ENCODE peak calls at places on chromosomes 4 and X, in ten cellular contexts. Z is cardiac muscle cell, R is astrocyte, Y is stomach, L is mesenchymal stem cell, D is upper lobe of right lung, U is neuronal stem cell, V is aorta, C is Peyer's patch, H is colonic mucosa. O is an unnamed sample. For H3K4me1, the result is how much of the 10 kb centered on the place peaks cover.

GRCh38 chrX:69538321-69538876 is 34.3 kb downstream of the NALF2 start:
- DNase-seq in Z (peak), R (no peak), Y (peak), L (peak), D (peak), U (peak), V (peak), C (peak), H (peak), O (peak)

GRCh38 chr4:44150091-44150576 is 298.5 kb downstream of the KCTD8 start:
- DNase-seq in Z (peak), R (peak), Y (no peak), L (peak), D (no peak), U (no peak), V (no peak), C (no peak), H (no peak), O (no peak)

GRCh38 chr4:153427363-153428071 is 38.6 kb upstream of the TMEM131L start:
- DNase-seq in Z (peak), R (peak), Y (no peak), L (no peak), D (no peak), U (no peak), V (no peak), C (no peak), H (no peak), O (no peak)

GRCh38 chr4:1199556-1200331 is 27.4 kb upstream of the SPON2 start:
- DNase-seq in Z (no peak), R (no peak), Y (peak), L (no peak), D (peak), U (no peak), V (peak), C (peak), H (peak), O (no peak)

GRCh38 chr4:37389967-37390580 is 145.5 kb downstream of the NWD2 start:
- DNase-seq in Z (peak), R (peak), Y (no peak), L (peak), D (no peak), U (peak), V (no peak), C (no peak), H (peak), O (peak)

GRCh38 chrX:44245730-44246129 is 97.7 kb downstream of the EFHC2 start:
- DNase-seq in Z (no peak), R (no peak), Y (no peak), L (no peak), D (no peak), U (no peak), V (no peak), C (no peak), H (no peak), O (no peak)

GRCh38 chr4:41363384-41363981 is 106.8 kb downstream of the UCHL1 start:
- DNase-seq in Z (peak), R (peak), Y (no peak), L (peak), D (no peak), U (no peak), V (peak), C (no peak), H (no peak), O (no peak)

GRCh38 chr4:132001542-132001941 is 1147.6 kb upstream of the PCDH10 start:
- DNase-seq in Z (peak), R (peak), Y (no peak), L (peak), D (no peak), U (no peak), V (no peak), C (no peak), H (no peak), O (no peak)

GRCh38 chrX:15820106-15821073 is 30.1 kb downstream of the ZRSR2 start:
- DNase-seq in Z (no peak), R (peak), Y (no peak), L (peak), D (no peak), U (no peak), V (no peak), C (no peak), H (no peak), O (no peak)

GRCh38 chr4:184899261-184900134 is 73.7 kb upstream of the ACSL1 start:
- DNase-seq in Z (peak), R (no peak), Y (peak), L (no peak), D (peak), U (no peak), V (no peak), C (no peak), H (peak), O (peak)

GRCh38 chr4:24063771-24064170 is 173.9 kb upstream of the PPARGC1A start:
- DNase-seq in Z (no peak), R (no peak), Y (no peak), L (no peak), D (no peak), U (no peak), V (no peak), C (no peak), H (no peak), O (no peak)

GRCh38 chr4:54100607-54101189 is 735 bp downstream of the GSX2 start:
- DNase-seq in Z (no peak), R (no peak), Y (no peak), L (no peak), D (no peak), U (no peak), V (peak), C (no peak), H (no peak), O (peak)

GRCh38 chr4:945274-946102 is 13.2 kb downstream of the TMEM175 start:
- DNase-seq in Z (no peak), R (no peak), Y (no peak), L (peak), D (peak), U (peak), V (no peak), C (no peak), H (no peak), O (no peak)

GRCh38 chr4:125397226-125397625 is 82.5 kb downstream of the FAT4 start:
- DNase-seq in Z (no peak), R (no peak), Y (no peak), L (no peak), D (no peak), U (no peak), V (no peak), C (no peak), H (no peak), O (no peak)

GRCh38 chr4:182257503-182257902 is 14.3 kb downstream of the TENM3 start:
- DNase-seq in Z (no peak), R (no peak), Y (no peak), L (no peak), D (no peak), U (no peak), V (no peak), C (no peak), H (no peak), O (no peak)

GRCh38 chr4:15488658-15489470 is 19.2 kb downstream of the CC2D2A start:
- DNase-seq in Z (peak), R (peak), Y (no peak), L (peak), D (no peak), U (no peak), V (no peak), C (no peak), H (no peak), O (no peak)

GRCh38 chr4:182015893-182016292 is 227.3 kb upstream of the TENM3 start:
- DNase-seq in Z (no peak), R (peak), Y (no peak), L (peak), D (no peak), U (no peak), V (no peak), C (no peak), H (no peak), O (no peak)

GRCh38 chrX:71169586-71169985 is 24.9 kb downstream of the NLGN3 start:
- DNase-seq in Z (no peak), R (no peak), Y (no peak), L (no peak), D (no peak), U (no peak), V (no peak), C (no peak), H (no peak), O (no peak)
- H3K4me1 ChIP-seq in Z (under half), R (under half), Y (under half), L (under half), D (under half), U (under half), V (under half), C (under half), H (under half), O (under half)

GRCh38 chrX:153763989-153764755 is at the start of gene PLXNB3:
- DNase-seq in Z (peak), R (peak), Y (peak), L (peak), D (peak), U (peak), V (peak), C (peak), H (peak), O (peak)
- H3K4me1 ChIP-seq in Z (under half), R (under half), Y (under half), L (under half), D (under half), U (under half), V (under half), C (under half), H (under half), O (under half)

DNA sequence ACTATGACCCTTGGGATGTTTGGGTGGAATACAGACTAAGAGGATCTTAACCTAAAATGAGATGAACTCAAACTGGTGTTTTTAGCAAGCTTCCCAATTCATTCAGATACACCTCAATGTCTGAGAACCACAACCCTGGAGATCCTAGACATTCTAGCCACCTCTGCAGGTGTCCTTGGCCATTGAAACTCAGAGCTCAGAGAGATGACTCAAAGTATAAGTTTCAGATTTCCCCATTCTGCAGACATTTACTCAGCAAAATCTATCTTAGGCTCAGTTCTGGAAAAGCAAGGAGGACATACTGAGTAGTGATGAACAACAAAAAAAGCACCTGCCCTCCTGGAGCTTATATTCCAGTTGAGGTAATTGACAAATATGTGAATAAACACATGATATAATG is 47.8 kb downstream of the COMMD8 start:
- DNase-seq in Z (no peak), R (no peak), Y (no peak), L (no peak), D (no peak), U (no peak), V (no peak), C (no peak), H (no peak), O (no peak)
- H3K4me1 ChIP-seq in Z (under half), R (under half), Y (under half), L (under half), D (under half), U (under half), V (under half), C (under half), H (under half), O (under half)

DNA sequence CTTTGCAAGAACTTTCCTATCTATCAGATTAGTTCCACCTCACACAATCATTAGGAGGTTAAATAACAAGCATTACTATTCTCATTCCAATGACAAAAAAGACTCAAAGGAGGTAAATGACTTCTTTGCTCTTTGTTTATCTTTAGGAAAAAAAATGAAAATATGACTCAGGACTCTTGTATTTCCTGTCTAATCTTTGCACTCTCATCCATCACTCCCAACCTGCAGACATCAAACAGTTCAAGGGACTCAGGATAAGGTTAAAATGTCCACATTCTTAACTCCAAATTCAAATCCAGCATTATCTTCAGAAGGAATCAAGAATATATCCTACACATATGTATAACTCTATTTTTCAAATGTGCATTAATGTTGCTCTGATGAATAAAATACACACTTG is 139.6 kb downstream of the UNC5C start:
- DNase-seq in Z (no peak), R (peak), Y (no peak), L (peak), D (no peak), U (no peak), V (no peak), C (no peak), H (no peak), O (no peak)
- H3K4me1 ChIP-seq in Z (under half), R (under half), Y (under half), L (under half), D (under half), U (under half), V (under half), C (under half), H (under half), O (under half)

DNA sequence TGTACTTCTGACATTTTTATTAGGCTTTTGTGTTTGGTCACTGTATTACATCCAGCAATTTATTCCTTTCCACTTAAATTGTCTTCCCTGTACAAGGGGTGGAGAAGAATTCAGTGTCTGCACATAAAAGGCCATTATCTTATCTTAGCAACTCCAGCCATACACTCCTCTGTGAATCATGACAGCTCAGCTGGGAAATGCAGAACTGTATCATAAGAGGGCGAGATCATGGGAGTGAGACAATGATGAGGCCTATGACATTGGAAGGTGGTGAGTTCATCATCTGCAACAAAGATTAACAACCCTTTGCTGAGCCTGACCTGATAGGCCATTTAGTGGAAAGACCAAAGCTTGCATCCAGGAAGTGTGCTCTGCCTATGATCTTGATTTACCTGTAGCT is 33.3 kb downstream of the SLIT2 start:
- DNase-seq in Z (peak), R (peak), Y (no peak), L (peak), D (no peak), U (no peak), V (no peak), C (no peak), H (no peak), O (no peak)
- H3K4me1 ChIP-seq in Z (under half), R (under half), Y (under half), L (under half), D (under half), U (under half), V (under half), C (under half), H (under half), O (under half)

GRCh38 chr4:10001757-10002156 is 19.5 kb downstream of the SLC2A9 start:
- DNase-seq in Z (no peak), R (no peak), Y (no peak), L (no peak), D (no peak), U (no peak), V (no peak), C (no peak), H (no peak), O (no peak)

GRCh38 chr4:10002278-10002677 is 19.0 kb downstream of the SLC2A9 start:
- DNase-seq in Z (no peak), R (no peak), Y (peak), L (no peak), D (no peak), U (no peak), V (no peak), C (no peak), H (no peak), O (no peak)

GRCh38 chr4:10005632-10006031 is 15.7 kb downstream of the SLC2A9 start:
- DNase-seq in Z (peak), R (no peak), Y (no peak), L (no peak), D (no peak), U (no peak), V (no peak), C (no peak), H (no peak), O (no peak)

GRCh38 chr4:10006236-10006603 is 15.1 kb downstream of the SLC2A9 start:
- DNase-seq in Z (peak), R (peak), Y (peak), L (no peak), D (no peak), U (no peak), V (no peak), C (peak), H (peak), O (no peak)

GRCh38 chr4:10003666-10004065 is 17.6 kb downstream of the SLC2A9 start:
- DNase-seq in Z (no peak), R (no peak), Y (no peak), L (no peak), D (no peak), U (no peak), V (no peak), C (no peak), H (no peak), O (no peak)
- H3K4me1 ChIP-seq in Z (under half), R (under half), Y (under half), L (under half), D (under half), U (under half), V (under half), C (under half), H (under half), O (under half)

O was measured in pancreas.